ENCODE peak calls at places on chromosomes 7 and 10, in ten cellular contexts. M is A549; G is fibroblast of the aortic adventitia; F is esophagus squamous epithelium; X is PC-9; S is CD8-positive, alpha-beta T cell; T is HCT116; Q is adrenal gland; K is HFF-Myc; Z is lung. Y is an unnamed sample.

GRCh38 chr10:132395704-132396494 is 1.1 kb upstream of the PWWP2B start:
- DNase-seq in M (no peak), G (no peak), F (no peak), X (peak), S (no peak), T (no peak), Q (peak), K (no peak), Z (peak), Y (peak)

GRCh38 chr7:158030071-158030470 is 557.6 kb downstream of the PTPRN2 start:
- DNase-seq in M (no peak), G (no peak), F (no peak), X (no peak), S (no peak), T (no peak), Q (no peak), K (no peak), Z (no peak), Y (no peak)

GRCh38 chr10:34759161-34759836 is 55.8 kb downstream of the PARD3 start:
- DNase-seq in M (no peak), G (no peak), F (no peak), X (no peak), S (no peak), T (no peak), Q (no peak), K (no peak), Z (no peak), Y (peak)

GRCh38 chr7:45974540-45975360 is 53.7 kb upstream of the IGFBP3 start:
- DNase-seq in M (no peak), G (no peak), F (no peak), X (no peak), S (no peak), T (no peak), Q (no peak), K (no peak), Z (no peak), Y (no peak)

GRCh38 chr7:114658188-114658587 is 243.6 kb downstream of the FOXP2 start:
- DNase-seq in M (no peak), G (no peak), F (no peak), X (no peak), S (no peak), T (no peak), Q (no peak), K (no peak), Z (no peak), Y (no peak)

GRCh38 chr7:36506820-36507219 is 117.2 kb downstream of the ANLN start:
- DNase-seq in M (no peak), G (peak), F (no peak), X (no peak), S (no peak), T (peak), Q (no peak), K (peak), Z (no peak), Y (peak)

GRCh38 chr7:137937202-137937560 is 64.7 kb downstream of the CREB3L2 start:
- DNase-seq in M (no peak), G (peak), F (no peak), X (no peak), S (no peak), T (no peak), Q (peak), K (no peak), Z (no peak), Y (peak)

GRCh38 chr7:139482662-139483466 is 609 bp downstream of the KLRG2 start:
- DNase-seq in M (no peak), G (no peak), F (no peak), X (no peak), S (no peak), T (no peak), Q (no peak), K (no peak), Z (no peak), Y (no peak)

GRCh38 chr10:32937824-32938482 is 20.1 kb downstream of the ITGB1 start:
- DNase-seq in M (no peak), G (no peak), F (no peak), X (no peak), S (no peak), T (no peak), Q (no peak), K (no peak), Z (no peak), Y (no peak)

GRCh38 chr10:14586901-14587300 is 187.8 kb downstream of the FAM107B start:
- DNase-seq in M (no peak), G (no peak), F (no peak), X (no peak), S (peak), T (no peak), Q (no peak), K (no peak), Z (no peak), Y (no peak)

GRCh38 chr10:74704629-74705360 is 121.6 kb upstream of the KAT6B start:
- DNase-seq in M (no peak), G (no peak), F (no peak), X (no peak), S (no peak), T (no peak), Q (no peak), K (no peak), Z (no peak), Y (peak)

GRCh38 chr10:123146013-123146891 is 1.7 kb upstream of the HMX2 start:
- DNase-seq in M (no peak), G (no peak), F (no peak), X (no peak), S (no peak), T (no peak), Q (no peak), K (no peak), Z (no peak), Y (no peak)

GRCh38 chr7:16918288-16918895 is 36.6 kb upstream of the AGR3 start:
- DNase-seq in M (no peak), G (peak), F (no peak), X (no peak), S (no peak), T (peak), Q (no peak), K (no peak), Z (no peak), Y (peak)

GRCh38 chr7:151925446-151926335 is 30.6 kb upstream of the GALNTL5 start:
- DNase-seq in M (no peak), G (peak), F (no peak), X (no peak), S (no peak), T (no peak), Q (no peak), K (no peak), Z (no peak), Y (no peak)

GRCh38 chr7:45681596-45682357 is 107.6 kb downstream of the ADCY1 start:
- DNase-seq in M (no peak), G (no peak), F (no peak), X (no peak), S (no peak), T (no peak), Q (no peak), K (no peak), Z (peak), Y (no peak)

GRCh38 chr7:75688200-75689136 is 50.3 kb downstream of the HIP1 start:
- DNase-seq in M (no peak), G (no peak), F (no peak), X (no peak), S (no peak), T (no peak), Q (no peak), K (no peak), Z (no peak), Y (no peak)

GRCh38 chr10:132674311-132674710 is 111.6 kb downstream of the NKX6-2 start:
- DNase-seq in M (no peak), G (no peak), F (no peak), X (no peak), S (no peak), T (no peak), Q (no peak), K (no peak), Z (no peak), Y (no peak)

GRCh38 chr7:140810830-140811556 is 113.7 kb downstream of the BRAF start:
- DNase-seq in M (peak), G (peak), F (no peak), X (peak), S (peak), T (peak), Q (peak), K (peak), Z (peak), Y (peak)

GRCh38 chr7:110827287-110827855 is 263.6 kb upstream of the LRRN3 start:
- DNase-seq in M (no peak), G (no peak), F (no peak), X (no peak), S (no peak), T (no peak), Q (no peak), K (no peak), Z (no peak), Y (no peak)

GRCh38 chr10:100999742-101000601 is at the start of gene LZTS2:
- DNase-seq in M (no peak), G (peak), F (no peak), X (no peak), S (no peak), T (no peak), Q (no peak), K (no peak), Z (no peak), Y (peak)

GRCh38 chr10:2831509-2831908 is 235.8 kb upstream of the PFKP start:
- DNase-seq in M (no peak), G (no peak), F (no peak), X (no peak), S (no peak), T (no peak), Q (no peak), K (no peak), Z (no peak), Y (no peak)

GRCh38 chr7:16803881-16804673 is 722 bp downstream of the AGR2 start:
- DNase-seq in M (peak), G (no peak), F (no peak), X (no peak), S (no peak), T (no peak), Q (no peak), K (no peak), Z (no peak), Y (peak)

GRCh38 chr10:29880856-29881255 is 178.5 kb downstream of the JCAD start:
- DNase-seq in M (no peak), G (no peak), F (no peak), X (no peak), S (no peak), T (no peak), Q (no peak), K (no peak), Z (no peak), Y (no peak)

GRCh38 chr10:123746016-123746415 is 79.9 kb downstream of the GPR26 start:
- DNase-seq in M (no peak), G (no peak), F (no peak), X (no peak), S (no peak), T (no peak), Q (no peak), K (no peak), Z (no peak), Y (no peak)

GRCh38 chr10:110008518-110009339 is 945 bp downstream of the ADD3 start:
- DNase-seq in M (peak), G (no peak), F (peak), X (peak), S (peak), T (no peak), Q (peak), K (no peak), Z (peak), Y (peak)

GRCh38 chr7:33196194-33196593 is 66.8 kb downstream of the BBS9 start:
- DNase-seq in M (no peak), G (peak), F (no peak), X (no peak), S (no peak), T (no peak), Q (no peak), K (no peak), Z (no peak), Y (peak)

GRCh38 chr10:62073429-62073828 is 171.9 kb downstream of the ARID5B start:
- DNase-seq in M (no peak), G (no peak), F (no peak), X (no peak), S (no peak), T (no peak), Q (no peak), K (no peak), Z (no peak), Y (peak)

GRCh38 chr7:149772821-149773425 is 465 bp downstream of the ZNF467 start:
- DNase-seq in M (no peak), G (no peak), F (no peak), X (peak), S (no peak), T (no peak), Q (peak), K (no peak), Z (peak), Y (no peak)

GRCh38 chr10:89283174-89283987 is 18.5 kb upstream of the IFIT2 start:
- DNase-seq in M (no peak), G (peak), F (no peak), X (no peak), S (no peak), T (no peak), Q (no peak), K (no peak), Z (no peak), Y (peak)

GRCh38 chr10:91632671-91633550 is at the start of gene PPP1R3C:
- DNase-seq in M (peak), G (peak), F (no peak), X (peak), S (no peak), T (no peak), Q (peak), K (peak), Z (peak), Y (peak)

GRCh38 chr7:151017953-151018420 is 6.3 kb downstream of the ATG9B start:
- DNase-seq in M (peak), G (no peak), F (no peak), X (peak), S (peak), T (no peak), Q (peak), K (no peak), Z (peak), Y (no peak)

GRCh38 chr10:124010563-124011131 is 82.8 kb downstream of the CHST15 start:
- DNase-seq in M (no peak), G (no peak), F (no peak), X (no peak), S (no peak), T (peak), Q (no peak), K (no peak), Z (no peak), Y (no peak)

GRCh38 chr7:7653568-7654187 is 13.1 kb downstream of the UMAD1 start:
- DNase-seq in M (peak), G (no peak), F (no peak), X (no peak), S (no peak), T (peak), Q (no peak), K (no peak), Z (no peak), Y (no peak)

GRCh38 chr10:101006593-101007098 is 7.0 kb downstream of the LZTS2 start:
- DNase-seq in M (no peak), G (no peak), F (no peak), X (no peak), S (no peak), T (no peak), Q (no peak), K (no peak), Z (no peak), Y (no peak)

GRCh38 chr10:116836087-116836486 is 13.2 kb upstream of the ENO4 start:
- DNase-seq in M (no peak), G (no peak), F (no peak), X (no peak), S (no peak), T (no peak), Q (no peak), K (no peak), Z (no peak), Y (no peak)

GRCh38 chr10:31318382-31318853 is 598 bp upstream of the ZEB1 start:
- DNase-seq in M (peak), G (peak), F (peak), X (peak), S (peak), T (peak), Q (peak), K (no peak), Z (peak), Y (peak)

GRCh38 chr7:65946895-65947294 is 35.1 kb downstream of the GUSB start:
- DNase-seq in M (no peak), G (no peak), F (no peak), X (peak), S (no peak), T (no peak), Q (peak), K (peak), Z (no peak), Y (peak)

DNA sequence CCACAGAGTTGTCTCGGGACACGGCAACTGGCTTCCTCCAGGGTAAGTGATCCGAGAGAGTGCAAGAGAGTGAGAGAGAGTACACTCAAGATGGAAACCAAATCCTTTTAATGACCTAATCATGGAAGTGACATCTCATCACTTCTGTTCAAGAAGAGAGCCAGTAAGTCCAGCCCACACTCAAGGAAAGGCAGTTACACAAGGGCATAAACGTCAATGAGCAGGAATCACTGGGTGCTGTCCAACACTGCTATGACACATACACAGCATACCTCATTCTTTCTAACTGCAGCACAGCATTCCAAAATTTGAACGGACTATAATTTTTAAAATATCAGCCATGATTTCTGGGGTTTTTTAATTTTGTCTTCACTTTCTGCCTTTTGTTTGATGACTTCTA is 29.3 kb upstream of the OSBPL3 start:
- DNase-seq in M (no peak), G (peak), F (no peak), X (no peak), S (no peak), T (no peak), Q (no peak), K (peak), Z (peak), Y (peak)
- H3K4me3 ChIP-seq in M (no peak), G (no peak), F (no peak), X (no peak), S (no peak), T (no peak), Q (no peak), K (no peak), Z (no peak), Y (no peak)

GRCh38 chr10:42975558-42976352 is 101.1 kb upstream of the RET start:
- DNase-seq in M (peak), G (no peak), F (no peak), X (peak), S (no peak), T (peak), Q (peak), K (no peak), Z (no peak), Y (no peak)
- TF ChIP-seq CTCF in M (no peak), G (no peak), F (no peak), X (peak), S (no peak), T (peak), Q (no peak), K (no peak), Z (no peak), Y (no peak)

GRCh38 chr10:24826022-24826421 is 102.3 kb upstream of the ARHGAP21 start:
- DNase-seq in M (no peak), G (peak), F (no peak), X (no peak), S (no peak), T (no peak), Q (no peak), K (peak), Z (no peak), Y (peak)
- H3K4me3 ChIP-seq in M (no peak), G (no peak), F (no peak), X (no peak), S (no peak), T (no peak), Q (no peak), K (no peak), Z (no peak), Y (peak)

DNA sequence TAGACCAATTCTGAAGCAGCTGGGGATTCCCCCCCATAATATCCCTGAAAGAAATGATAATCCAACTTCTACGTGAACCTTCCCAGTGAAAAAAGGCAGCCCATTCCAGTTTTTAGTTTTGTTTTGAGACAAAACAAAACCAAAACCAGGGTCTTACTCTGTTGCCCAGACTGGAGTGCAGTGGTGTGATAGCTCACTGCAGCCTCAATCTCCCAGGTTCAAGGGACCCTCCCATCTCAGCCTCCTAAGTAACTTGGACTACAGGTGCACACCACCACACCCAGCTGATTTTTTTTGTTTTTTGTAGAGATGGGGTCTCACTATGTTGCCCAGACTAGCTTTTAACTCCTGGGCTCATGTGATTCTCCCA is 12.5 kb upstream of the ARPC1A start:
- DNase-seq in M (no peak), G (no peak), F (no peak), X (no peak), S (no peak), T (no peak), Q (no peak), K (no peak), Z (no peak), Y (no peak)
- TF ChIP-seq CTCF in M (no peak), G (no peak), F (no peak), X (peak), S (no peak), T (no peak), Q (no peak), K (no peak), Z (no peak), Y (no peak)

DNA sequence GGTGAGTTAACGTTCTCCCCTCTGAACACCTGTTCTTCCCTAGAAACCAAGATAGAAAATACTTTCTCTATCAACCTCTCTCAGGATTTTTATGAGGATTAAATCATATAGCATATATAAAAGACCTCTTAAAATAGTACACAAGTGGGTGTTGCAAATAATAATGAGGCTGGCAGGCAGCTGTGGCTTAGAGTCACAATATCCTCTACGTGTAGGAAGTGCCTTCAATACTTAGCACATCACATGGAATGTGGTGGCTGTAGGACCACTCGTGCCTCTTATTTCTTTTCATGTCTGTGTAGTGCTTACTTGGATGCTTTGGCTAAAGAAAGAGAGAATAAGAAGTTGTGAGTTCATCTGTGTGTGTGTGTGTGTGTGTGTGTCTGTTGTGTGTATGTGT is 96.3 kb downstream of the PRLHR start:
- DNase-seq in M (no peak), G (no peak), F (no peak), X (no peak), S (no peak), T (no peak), Q (no peak), K (no peak), Z (no peak), Y (no peak)
- H3K4me3 ChIP-seq in M (no peak), G (no peak), F (no peak), X (no peak), S (no peak), T (no peak), Q (no peak), K (no peak), Z (no peak), Y (no peak)

GRCh38 chr10:17229016-17229716 is 1.1 kb downstream of the VIM start:
- DNase-seq in M (peak), G (peak), F (peak), X (no peak), S (peak), T (no peak), Q (peak), K (no peak), Z (peak), Y (peak)
- TF ChIP-seq CTCF in M (peak), G (no peak), F (no peak), X (no peak), S (no peak), T (no peak), Q (no peak), K (no peak), Z (no peak), Y (no peak)

Y was measured in foreskin fibroblast.